ENCODE peak calls at places on chromosomes 3 and 15, in six cellular contexts. One of them, this sample, is unnamed.

GRCh38 chr3:140453750-140454149 is 224.1 kb upstream of the TRIM42 start:
- DNase-seq in K562: no peak
- DNase-seq in HCT116: no peak
- DNase-seq in H1: no peak
- DNase-seq in HepG2: no peak
- DNase-seq in SK-N-SH: no peak
- DNase-seq in this sample: no peak

GRCh38 chr3:65746848-65747247 is 291.9 kb downstream of the MAGI1 start:
- DNase-seq in K562: no peak
- DNase-seq in HCT116: no peak
- DNase-seq in H1: no peak
- DNase-seq in HepG2: no peak
- DNase-seq in SK-N-SH: no peak
- DNase-seq in this sample: no peak

GRCh38 chr3:10551821-10552630 is 46.6 kb upstream of the ATP2B2 start:
- DNase-seq in K562: peak
- DNase-seq in HCT116: peak
- DNase-seq in H1: no peak
- DNase-seq in HepG2: no peak
- DNase-seq in SK-N-SH: no peak
- DNase-seq in this sample: no peak

GRCh38 chr3:15089201-15089600 is 9.7 kb downstream of the RBSN start:
- DNase-seq in K562: no peak
- DNase-seq in HCT116: no peak
- DNase-seq in H1: no peak
- DNase-seq in HepG2: no peak
- DNase-seq in SK-N-SH: no peak
- DNase-seq in this sample: no peak

GRCh38 chr3:61110576-61110975 is 140.7 kb downstream of the FHIT start:
- DNase-seq in K562: no peak
- DNase-seq in HCT116: no peak
- DNase-seq in H1: no peak
- DNase-seq in HepG2: no peak
- DNase-seq in SK-N-SH: no peak
- DNase-seq in this sample: no peak

GRCh38 chr15:30956216-30956803 is 35.1 kb downstream of the MTMR10 start:
- DNase-seq in K562: no peak
- DNase-seq in HCT116: no peak
- DNase-seq in H1: no peak
- DNase-seq in HepG2: no peak
- DNase-seq in SK-N-SH: no peak
- DNase-seq in this sample: no peak

GRCh38 chr3:43180027-43180426 is 74.1 kb upstream of the POMGNT2 start:
- DNase-seq in K562: no peak
- DNase-seq in HCT116: no peak
- DNase-seq in H1: no peak
- DNase-seq in HepG2: peak
- DNase-seq in SK-N-SH: no peak
- DNase-seq in this sample: no peak

GRCh38 chr15:55222588-55222987 is 25.8 kb upstream of the RSL24D1 start:
- DNase-seq in K562: no peak
- DNase-seq in HCT116: no peak
- DNase-seq in H1: no peak
- DNase-seq in HepG2: no peak
- DNase-seq in SK-N-SH: no peak
- DNase-seq in this sample: no peak

GRCh38 chr3:161212892-161213291 is 8.2 kb upstream of the NMD3 start:
- DNase-seq in K562: no peak
- DNase-seq in HCT116: no peak
- DNase-seq in H1: no peak
- DNase-seq in HepG2: no peak
- DNase-seq in SK-N-SH: no peak
- DNase-seq in this sample: no peak

GRCh38 chr15:51181905-51182304 is 87.2 kb upstream of the TNFAIP8L3 start:
- DNase-seq in K562: no peak
- DNase-seq in HCT116: no peak
- DNase-seq in H1: no peak
- DNase-seq in HepG2: no peak
- DNase-seq in SK-N-SH: no peak
- DNase-seq in this sample: no peak

GRCh38 chr3:57206423-57206822 is 6.6 kb upstream of the HESX1 start:
- DNase-seq in K562: no peak
- DNase-seq in HCT116: no peak
- DNase-seq in H1: no peak
- DNase-seq in HepG2: no peak
- DNase-seq in SK-N-SH: no peak
- DNase-seq in this sample: no peak

GRCh38 chr3:178538065-178538464 is 1.8 kb downstream of the KCNMB2 start:
- DNase-seq in K562: no peak
- DNase-seq in HCT116: no peak
- DNase-seq in H1: no peak
- DNase-seq in HepG2: no peak
- DNase-seq in SK-N-SH: no peak
- DNase-seq in this sample: no peak

GRCh38 chr3:187368765-187369450 is 723 bp downstream of the RTP4 start:
- DNase-seq in K562: no peak
- DNase-seq in HCT116: no peak
- DNase-seq in H1: no peak
- DNase-seq in HepG2: no peak
- DNase-seq in SK-N-SH: no peak
- DNase-seq in this sample: no peak

GRCh38 chr15:64096486-64097431 is 977 bp downstream of the SNX1 start:
- DNase-seq in K562: no peak
- DNase-seq in HCT116: no peak
- DNase-seq in H1: no peak
- DNase-seq in HepG2: no peak
- DNase-seq in SK-N-SH: peak
- DNase-seq in this sample: no peak

GRCh38 chr3:16148783-16149182 is 25.7 kb upstream of the GALNT15 start:
- DNase-seq in K562: no peak
- DNase-seq in HCT116: no peak
- DNase-seq in H1: no peak
- DNase-seq in HepG2: no peak
- DNase-seq in SK-N-SH: no peak
- DNase-seq in this sample: no peak

GRCh38 chr15:74906450-74907276 is at the start of gene FAM219B:
- DNase-seq in K562: peak
- DNase-seq in HCT116: peak
- DNase-seq in H1: no peak
- DNase-seq in HepG2: peak
- DNase-seq in SK-N-SH: peak
- DNase-seq in this sample: no peak

GRCh38 chr3:13308406-13308805 is 111.7 kb downstream of the NUP210 start:
- DNase-seq in K562: peak
- DNase-seq in HCT116: peak
- DNase-seq in H1: peak
- DNase-seq in HepG2: peak
- DNase-seq in SK-N-SH: peak
- DNase-seq in this sample: peak

GRCh38 chr15:98755138-98755537 is 106.8 kb downstream of the IGF1R start:
- DNase-seq in K562: no peak
- DNase-seq in HCT116: no peak
- DNase-seq in H1: no peak
- DNase-seq in HepG2: no peak
- DNase-seq in SK-N-SH: no peak
- DNase-seq in this sample: peak

GRCh38 chr15:62344806-62345539 is 179.9 kb upstream of the C2CD4B start:
- DNase-seq in K562: peak
- DNase-seq in HCT116: peak
- DNase-seq in H1: peak
- DNase-seq in HepG2: peak
- DNase-seq in SK-N-SH: peak
- DNase-seq in this sample: peak

GRCh38 chr15:20386198-20386597 is 155.4 kb downstream of the GOLGA6L6 start:
- DNase-seq in K562: no peak
- DNase-seq in HCT116: no peak
- DNase-seq in H1: no peak
- DNase-seq in HepG2: no peak
- DNase-seq in SK-N-SH: no peak
- DNase-seq in this sample: no peak

GRCh38 chr15:79373068-79373467 is 59.1 kb upstream of the MINAR1 start:
- DNase-seq in K562: no peak
- DNase-seq in HCT116: no peak
- DNase-seq in H1: no peak
- DNase-seq in HepG2: no peak
- DNase-seq in SK-N-SH: no peak
- DNase-seq in this sample: no peak

GRCh38 chr3:113844622-113845222 is 6.1 kb downstream of the GRAMD1C start:
- DNase-seq in K562: peak
- DNase-seq in HCT116: no peak
- DNase-seq in H1: no peak
- DNase-seq in HepG2: peak
- DNase-seq in SK-N-SH: peak
- DNase-seq in this sample: no peak

GRCh38 chr3:94460914-94461313 is 398.1 kb downstream of the NSUN3 start:
- DNase-seq in K562: no peak
- DNase-seq in HCT116: no peak
- DNase-seq in H1: no peak
- DNase-seq in HepG2: no peak
- DNase-seq in SK-N-SH: no peak
- DNase-seq in this sample: no peak

GRCh38 chr3:71728632-71729342 is 3.6 kb upstream of the EIF4E3 start:
- DNase-seq in K562: peak
- DNase-seq in HCT116: no peak
- DNase-seq in H1: no peak
- DNase-seq in HepG2: no peak
- DNase-seq in SK-N-SH: peak
- DNase-seq in this sample: no peak

DNA sequence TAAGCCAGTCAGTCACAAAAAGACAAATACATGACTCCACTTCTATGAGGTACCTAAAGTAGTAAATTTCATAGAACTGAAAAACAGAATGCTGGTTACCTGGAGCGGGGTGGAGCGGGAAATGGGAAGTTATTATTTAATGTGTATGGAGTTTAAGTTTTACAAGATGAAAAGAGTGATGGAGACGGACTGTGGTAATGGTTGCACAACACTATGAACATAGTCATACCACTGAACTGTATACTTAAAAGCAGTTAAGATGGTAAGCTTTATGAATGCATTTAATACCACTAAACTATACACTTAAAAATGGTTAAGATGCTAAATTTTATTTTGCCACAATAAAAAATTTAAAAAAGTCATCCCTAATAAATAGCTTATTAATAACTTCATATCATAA is 23.2 kb downstream of the SFMBT1 start:
- DNase-seq in K562: no peak
- DNase-seq in HCT116: no peak
- DNase-seq in H1: no peak
- DNase-seq in HepG2: no peak
- DNase-seq in SK-N-SH: no peak
- DNase-seq in this sample: no peak
- TF ChIP-seq SIN3A in K562: no peak
- TF ChIP-seq SIN3A in HCT116: no peak
- TF ChIP-seq SIN3A in H1: no peak
- TF ChIP-seq SIN3A in HepG2: no peak
- TF ChIP-seq SIN3A in SK-N-SH: no peak
- TF ChIP-seq SIN3A in this sample: no peak

DNA sequence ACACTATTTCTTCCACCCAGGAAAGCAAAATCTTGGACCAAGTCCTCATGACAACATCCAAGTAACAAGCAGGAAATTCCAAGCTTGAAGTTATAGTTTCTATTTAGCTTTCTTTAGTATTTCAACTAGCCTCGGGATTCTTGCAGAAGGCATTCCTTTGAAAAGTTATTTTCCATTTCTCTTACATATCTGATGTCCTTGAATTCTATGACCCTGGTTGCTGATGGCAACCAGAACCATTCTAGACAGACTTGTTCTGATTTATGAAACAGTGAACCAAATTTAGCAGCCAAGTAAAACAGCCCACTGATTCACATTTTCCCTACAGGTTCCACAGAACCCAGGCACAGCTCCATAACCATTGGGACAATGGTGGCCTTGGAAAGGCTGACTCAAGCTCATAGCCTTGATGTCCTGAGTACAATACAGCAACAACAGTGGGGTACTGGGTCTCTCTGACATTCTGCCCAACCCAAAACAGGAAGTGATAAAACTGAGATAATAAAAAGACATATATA is 26.4 kb downstream of the P3H2 start:
- DNase-seq in K562: no peak
- DNase-seq in HCT116: no peak
- DNase-seq in H1: no peak
- DNase-seq in HepG2: no peak
- DNase-seq in SK-N-SH: no peak
- DNase-seq in this sample: no peak
- TF ChIP-seq SIN3A in K562: no peak
- TF ChIP-seq SIN3A in HCT116: no peak
- TF ChIP-seq SIN3A in H1: no peak
- TF ChIP-seq SIN3A in HepG2: no peak
- TF ChIP-seq SIN3A in SK-N-SH: no peak
- TF ChIP-seq SIN3A in this sample: no peak

GRCh38 chr15:77033417-77033728 is 37.5 kb downstream of the TSPAN3 start:
- DNase-seq in K562: no peak
- DNase-seq in HCT116: no peak
- DNase-seq in H1: no peak
- DNase-seq in HepG2: no peak
- DNase-seq in SK-N-SH: no peak
- DNase-seq in this sample: no peak

GRCh38 chr15:77031376-77032050 is 36.6 kb downstream of the PSTPIP1 start:
- DNase-seq in K562: no peak
- DNase-seq in HCT116: no peak
- DNase-seq in H1: no peak
- DNase-seq in HepG2: peak
- DNase-seq in SK-N-SH: peak
- DNase-seq in this sample: no peak

GRCh38 chr15:77032052-77032646 is 37.2 kb downstream of the PSTPIP1 start:
- DNase-seq in K562: no peak
- DNase-seq in HCT116: no peak
- DNase-seq in H1: no peak
- DNase-seq in HepG2: peak
- DNase-seq in SK-N-SH: peak
- DNase-seq in this sample: no peak

GRCh38 chr15:77033729-77034619 is 36.9 kb downstream of the TSPAN3 start:
- DNase-seq in K562: no peak
- DNase-seq in HCT116: no peak
- DNase-seq in H1: no peak
- DNase-seq in HepG2: no peak
- DNase-seq in SK-N-SH: peak
- DNase-seq in this sample: no peak

GRCh38 chr15:77032647-77033416 is 37.9 kb downstream of the PSTPIP1 start:
- DNase-seq in K562: no peak
- DNase-seq in HCT116: no peak
- DNase-seq in H1: no peak
- DNase-seq in HepG2: no peak
- DNase-seq in SK-N-SH: peak
- DNase-seq in this sample: no peak
- TF ChIP-seq SIN3A in K562: no peak
- TF ChIP-seq SIN3A in HCT116: no peak
- TF ChIP-seq SIN3A in H1: no peak
- TF ChIP-seq SIN3A in HepG2: no peak
- TF ChIP-seq SIN3A in SK-N-SH: no peak
- TF ChIP-seq SIN3A in this sample: no peak

DNA sequence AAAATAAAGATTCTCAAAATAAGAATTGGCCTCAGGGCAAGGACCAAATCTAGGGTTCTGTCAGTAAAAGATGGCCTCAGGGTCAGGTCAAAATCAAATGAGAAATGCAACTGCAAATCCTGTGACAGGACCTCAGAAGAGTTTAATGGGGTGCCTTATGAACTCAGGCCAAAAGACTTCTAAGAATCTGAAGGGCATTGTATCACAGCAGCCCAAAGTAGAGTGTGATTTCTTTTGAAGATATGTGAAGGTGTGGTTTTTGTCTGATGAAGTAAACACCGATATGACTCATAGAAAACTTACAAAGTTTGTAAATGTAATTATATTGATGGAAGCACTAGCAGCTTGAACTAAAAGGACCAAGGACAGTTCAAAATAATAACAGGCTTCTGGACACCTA is 966.1 kb downstream of the AGBL1 start:
- DNase-seq in K562: no peak
- DNase-seq in HCT116: no peak
- DNase-seq in H1: no peak
- DNase-seq in HepG2: no peak
- DNase-seq in SK-N-SH: no peak
- DNase-seq in this sample: no peak
- TF ChIP-seq SIN3A in K562: no peak
- TF ChIP-seq SIN3A in HCT116: no peak
- TF ChIP-seq SIN3A in H1: no peak
- TF ChIP-seq SIN3A in HepG2: no peak
- TF ChIP-seq SIN3A in SK-N-SH: no peak
- TF ChIP-seq SIN3A in this sample: no peak